ENCODE peak calls at places on chromosomes 5 and 9, in ten cellular contexts. V is transverse colon; C is PC-9; O is ovary; H is CD4-positive, alpha-beta T cell; Y is CD8-positive, alpha-beta T cell; P is CD4-positive, alpha-beta memory T cell; U is H9; I is tibial nerve; S is mammary epithelial cell. Q is an unnamed sample. For H3K9me3, the result is how much of the 10 kb centered on the place peaks cover.

GRCh38 chr9:120474579-120475243 is 105.3 kb downstream of the CDK5RAP2 start:
- DNase-seq in O (no peak), V (no peak), P (no peak), I (no peak), Y (no peak), H (no peak), U (no peak), C (no peak), S (no peak), Q (no peak)

GRCh38 chr9:122364783-122365150 is 6.1 kb upstream of the PTGS1 start:
- DNase-seq in C (no peak), I (peak), H (no peak), V (no peak), S (no peak), P (no peak), U (no peak), Y (no peak), O (no peak), Q (no peak)

GRCh38 chr5:56026863-56027300 is 32.1 kb upstream of the IL6ST start:
- DNase-seq in P (no peak), C (no peak), O (no peak), V (no peak), I (no peak), H (no peak), Y (no peak), U (no peak), S (peak), Q (no peak)

GRCh38 chr5:34743878-34744277 is 87.8 kb downstream of the RAI14 start:
- DNase-seq in P (no peak), C (no peak), V (no peak), H (no peak), I (no peak), S (peak), Y (no peak), O (no peak), U (no peak), Q (no peak)

GRCh38 chr5:55816342-55816741 is 34.8 kb upstream of the IL31RA start:
- DNase-seq in C (no peak), I (no peak), Y (no peak), U (no peak), H (no peak), O (no peak), V (no peak), S (peak), P (no peak), Q (no peak)

GRCh38 chr9:2016411-2017208 is 1.5 kb downstream of the SMARCA2 start:
- DNase-seq in P (peak), C (peak), S (peak), U (peak), H (peak), V (peak), Y (peak), O (peak), I (peak), Q (peak)

GRCh38 chr9:95507456-95508241 is 9.1 kb downstream of the PTCH1 start:
- DNase-seq in O (peak), H (peak), I (no peak), V (peak), S (peak), P (peak), C (peak), Y (no peak), U (peak), Q (peak)

GRCh38 chr9:12625844-12626243 is 67.3 kb upstream of the TYRP1 start:
- DNase-seq in V (no peak), O (no peak), C (no peak), U (no peak), H (no peak), Y (no peak), I (no peak), P (no peak), S (no peak), Q (no peak)

GRCh38 chr5:111225926-111226325 is 1.7 kb downstream of the CAMK4 start:
- DNase-seq in S (no peak), Y (no peak), V (no peak), O (no peak), U (no peak), H (no peak), P (no peak), I (no peak), C (no peak), Q (peak)

GRCh38 chr5:53362521-53362941 is 117.9 kb upstream of the FST start:
- DNase-seq in I (no peak), O (no peak), P (no peak), H (no peak), C (peak), V (no peak), U (no peak), S (peak), Y (no peak), Q (no peak)

GRCh38 chr5:51104556-51104955 is 278.7 kb upstream of the ISL1 start:
- DNase-seq in S (no peak), U (no peak), P (no peak), O (no peak), I (no peak), H (no peak), C (no peak), V (no peak), Y (no peak), Q (no peak)

GRCh38 chr5:161703528-161703927 is 18.0 kb downstream of the GABRA6 start:
- DNase-seq in C (no peak), I (no peak), V (no peak), H (no peak), U (no peak), S (no peak), Y (no peak), O (no peak), P (no peak), Q (no peak)

GRCh38 chr9:74499111-74499601 is 2.0 kb downstream of the RORB start:
- DNase-seq in I (no peak), Y (no peak), S (peak), H (no peak), V (no peak), U (peak), P (no peak), O (no peak), C (no peak), Q (no peak)

GRCh38 chr9:15746905-15747304 is 194.1 kb downstream of the CCDC171 start:
- DNase-seq in U (peak), H (no peak), C (no peak), S (no peak), V (no peak), Y (no peak), P (no peak), I (no peak), O (no peak), Q (no peak)

GRCh38 chr9:122130837-122131236 is 28.7 kb downstream of the NDUFA8 start:
- DNase-seq in H (no peak), O (no peak), C (no peak), S (no peak), V (no peak), P (no peak), Y (no peak), U (no peak), I (no peak), Q (no peak)

GRCh38 chr9:114156311-114156657 is 947 bp downstream of the COL27A1 start:
- DNase-seq in O (no peak), V (no peak), S (no peak), H (peak), C (no peak), Y (no peak), U (no peak), P (peak), I (no peak), Q (no peak)

GRCh38 chr5:10133830-10134229 is 115.9 kb downstream of the ATPSCKMT start:
- DNase-seq in V (no peak), C (no peak), O (no peak), Y (no peak), H (no peak), U (no peak), I (no peak), S (no peak), P (no peak), Q (no peak)

GRCh38 chr9:91034521-91034920 is 232.9 kb downstream of the SYK start:
- DNase-seq in O (no peak), H (no peak), S (peak), V (peak), I (no peak), U (no peak), Y (no peak), P (no peak), C (no peak), Q (peak)

GRCh38 chr9:119500072-119500771 is 131.0 kb upstream of the BRINP1 start:
- DNase-seq in U (no peak), H (no peak), Y (no peak), O (no peak), S (no peak), V (no peak), I (no peak), C (no peak), P (no peak), Q (no peak)

GRCh38 chr9:128838338-128838737 is 8.7 kb upstream of the SPOUT1 start:
- DNase-seq in I (no peak), Y (no peak), O (no peak), V (no peak), P (no peak), S (no peak), C (no peak), H (no peak), U (no peak), Q (no peak)
- H3K27ac ChIP-seq in I (no peak), Y (no peak), O (no peak), V (no peak), P (no peak), S (no peak), C (no peak), H (no peak), U (no peak), Q (no peak)

GRCh38 chr9:9231946-9232345 is 1380.9 kb downstream of the PTPRD start:
- DNase-seq in C (no peak), H (no peak), U (no peak), P (no peak), I (no peak), O (no peak), V (no peak), Y (no peak), S (no peak), Q (no peak)
- H3K9me3 ChIP-seq in C (under half), H (under half), U (under half), P (under half), I (under half), O (under half), V (under half), Y (under half), S (under half), Q (under half)

GRCh38 chr9:132077881-132078280 is 1.8 kb downstream of the MED27 start:
- DNase-seq in S (no peak), Y (no peak), H (no peak), C (no peak), I (no peak), U (no peak), V (no peak), P (no peak), O (no peak), Q (no peak)
- H3K27ac ChIP-seq in S (peak), Y (no peak), H (no peak), C (no peak), I (peak), U (no peak), V (no peak), P (peak), O (no peak), Q (no peak)

GRCh38 chr5:4370218-4370617 is 769.9 kb upstream of the ADAMTS16 start:
- DNase-seq in Y (no peak), U (no peak), V (no peak), I (no peak), H (no peak), P (no peak), S (peak), C (no peak), O (no peak), Q (no peak)
- H3K9me3 ChIP-seq in Y (under half), U (under half), V (under half), I (under half), H (under half), P (under half), S (under half), C (under half), O (under half), Q (under half)

GRCh38 chr9:34218452-34218851 is 39.6 kb downstream of the UBAP1 start:
- DNase-seq in P (no peak), V (no peak), I (no peak), S (no peak), Y (no peak), O (no peak), U (no peak), C (no peak), H (no peak), Q (no peak)
- H3K27ac ChIP-seq in P (no peak), V (no peak), I (no peak), S (no peak), Y (no peak), O (no peak), U (no peak), C (no peak), H (no peak), Q (no peak)

GRCh38 chr5:96679293-96679692 is 17.1 kb downstream of the CAST start:
- DNase-seq in S (no peak), P (no peak), Y (no peak), V (no peak), I (no peak), O (no peak), U (no peak), C (no peak), H (no peak), Q (no peak)

GRCh38 chr5:96680759-96681158 is 18.6 kb downstream of the CAST start:
- DNase-seq in V (no peak), P (no peak), Y (no peak), H (no peak), O (no peak), S (no peak), I (no peak), C (no peak), U (no peak), Q (no peak)

GRCh38 chr5:96673127-96673526 is 11.0 kb downstream of the CAST start:
- DNase-seq in I (no peak), U (no peak), S (no peak), C (no peak), P (no peak), H (no peak), V (no peak), O (no peak), Y (no peak), Q (no peak)

GRCh38 chr5:96675882-96676281 is 13.7 kb downstream of the CAST start:
- DNase-seq in C (no peak), O (no peak), S (no peak), I (no peak), H (no peak), P (no peak), Y (no peak), U (no peak), V (no peak), Q (no peak)

DNA sequence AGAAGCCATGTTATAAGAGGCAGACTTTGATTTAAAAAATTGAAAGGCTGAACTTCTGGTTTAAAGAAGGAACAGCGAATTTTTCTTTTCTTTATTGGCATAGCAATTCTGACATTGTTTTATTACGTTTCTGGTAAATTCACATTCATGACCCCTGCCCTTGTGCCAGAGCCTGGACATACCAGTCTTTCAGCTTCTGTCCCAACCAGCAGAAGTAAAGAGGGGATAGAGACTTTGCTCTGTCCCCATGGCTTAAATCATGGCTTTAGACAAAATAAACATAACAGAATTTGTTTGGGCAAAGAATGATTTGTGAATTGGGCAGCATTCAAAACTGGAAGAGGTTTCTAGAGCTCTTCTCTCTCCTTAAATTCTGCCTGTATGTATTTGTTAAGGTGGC is 15.3 kb downstream of the CAST start:
- DNase-seq in U (no peak), C (no peak), S (no peak), I (no peak), O (no peak), Y (no peak), H (no peak), V (no peak), P (no peak), Q (no peak)
- H3K9me3 ChIP-seq in U (under half), C (under half), S (under half), I (under half), O (under half), Y (under half), H (under half), V (under half), P (under half), Q (under half)

DNA sequence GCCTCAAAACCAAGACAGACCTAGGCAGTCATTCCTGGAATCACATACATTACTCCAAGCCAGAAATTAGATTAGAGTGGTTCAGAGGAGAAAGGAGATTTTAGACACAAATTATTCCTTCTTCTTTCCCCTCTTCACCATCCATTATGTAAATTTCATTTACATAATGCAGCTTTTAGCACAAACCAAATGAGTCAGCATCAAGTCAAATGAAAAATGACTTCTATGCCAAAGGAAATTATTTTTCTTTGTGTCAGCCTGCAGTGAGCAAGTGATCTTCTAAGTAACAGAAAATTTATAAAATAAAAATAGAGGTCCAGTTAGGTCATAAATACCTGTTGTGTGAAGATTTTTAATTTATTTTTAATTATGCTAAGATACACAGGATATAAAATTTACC is 16.7 kb upstream of the THG1L start:
- DNase-seq in V (no peak), C (no peak), I (no peak), U (no peak), O (no peak), S (no peak), P (no peak), Y (no peak), H (no peak), Q (no peak)
- H3K27ac ChIP-seq in V (no peak), C (no peak), I (no peak), U (no peak), O (no peak), S (no peak), P (no peak), Y (no peak), H (no peak), Q (no peak)

GRCh38 chr9:96751815-96752214 is 26.1 kb downstream of the ZNF510 start:
- DNase-seq in S (no peak), Y (no peak), U (no peak), V (no peak), H (no peak), C (no peak), I (no peak), O (no peak), P (no peak), Q (peak)
- H3K9me3 ChIP-seq in S (under half), Y (under half), U (under half), V (half or more), H (half or more), C (under half), I (half or more), O (under half), P (under half), Q (under half)